ENCODE peak calls at places on chromosomes 2 and 18, in four cellular contexts. C is HepG2, E is H1, J is GM12878. P is an unnamed sample.

GRCh38 chr18:40452599-40452998 is 1502.4 kb upstream of the PIK3C3 start:
- DNase-seq in C (no peak), E (no peak), J (no peak), P (no peak)

GRCh38 chr2:134224005-134224404 is 29.9 kb upstream of the MGAT5 start:
- DNase-seq in C (no peak), E (no peak), J (no peak), P (no peak)

GRCh38 chr2:104788721-104789446 is 65.0 kb upstream of the POU3F3 start:
- DNase-seq in C (no peak), E (no peak), J (no peak), P (no peak)

GRCh38 chr2:31129835-31130561 is 8.2 kb downstream of the GALNT14 start:
- DNase-seq in C (no peak), E (no peak), J (no peak), P (no peak)

GRCh38 chr18:57434536-57435494 is at the start of gene ONECUT2:
- DNase-seq in C (peak), E (peak), J (no peak), P (peak)

GRCh38 chr2:227848586-227848985 is 22.8 kb upstream of the DAW1 start:
- DNase-seq in C (no peak), E (no peak), J (peak), P (no peak)

GRCh38 chr2:44663471-44664073 is 277.9 kb upstream of the SIX3 start:
- DNase-seq in C (no peak), E (no peak), J (no peak), P (no peak)

GRCh38 chr18:58438984-58439311 is 189.9 kb downstream of the ALPK2 start:
- DNase-seq in C (no peak), E (no peak), J (no peak), P (no peak)

GRCh38 chr2:232340171-232340935 is 38.2 kb upstream of the ALPP start:
- DNase-seq in C (no peak), E (no peak), J (no peak), P (no peak)

GRCh38 chr18:36412778-36413177 is 115.3 kb downstream of the FHOD3 start:
- DNase-seq in C (peak), E (no peak), J (no peak), P (no peak)

GRCh38 chr2:129712586-129712985 is 266.9 kb upstream of the RAB6C start:
- DNase-seq in C (no peak), E (no peak), J (no peak), P (no peak)

GRCh38 chr2:148914463-148914862 is 39.4 kb downstream of the KIF5C start:
- DNase-seq in C (no peak), E (no peak), J (no peak), P (no peak)

GRCh38 chr2:27255660-27256059 is 7.2 kb downstream of the SLC30A3 start:
- DNase-seq in C (no peak), E (no peak), J (no peak), P (no peak)

GRCh38 chr2:8682719-8683667 is 1.1 kb downstream of the ID2 start:
- DNase-seq in C (peak), E (no peak), J (no peak), P (no peak)

GRCh38 chr2:43215673-43216255 is 10.6 kb downstream of the ZFP36L2 start:
- DNase-seq in C (no peak), E (no peak), J (no peak), P (no peak)

GRCh38 chr2:43218221-43218549 is 8.2 kb downstream of the ZFP36L2 start:
- DNase-seq in C (no peak), E (no peak), J (no peak), P (no peak)

GRCh38 chr2:43218550-43219382 is 7.6 kb downstream of the ZFP36L2 start:
- DNase-seq in C (peak), E (no peak), J (no peak), P (no peak)

GRCh38 chr2:43216629-43217028 is 9.8 kb downstream of the ZFP36L2 start:
- DNase-seq in C (no peak), E (no peak), J (no peak), P (no peak)

GRCh38 chr2:43217228-43218220 is 8.9 kb downstream of the ZFP36L2 start:
- DNase-seq in C (no peak), E (peak), J (no peak), P (peak)
- H3K4me3 ChIP-seq in C (peak), E (peak), J (no peak), P (no peak)

GRCh38 chr2:204451766-204452165 is 93.5 kb upstream of the PARD3B start:
- DNase-seq in C (no peak), E (no peak), J (no peak), P (no peak)

GRCh38 chr2:204454672-204455380 is 90.4 kb upstream of the PARD3B start:
- DNase-seq in C (no peak), E (no peak), J (no peak), P (no peak)

GRCh38 chr2:204452464-204453023 is 92.7 kb upstream of the PARD3B start:
- DNase-seq in C (peak), E (no peak), J (no peak), P (peak)

DNA sequence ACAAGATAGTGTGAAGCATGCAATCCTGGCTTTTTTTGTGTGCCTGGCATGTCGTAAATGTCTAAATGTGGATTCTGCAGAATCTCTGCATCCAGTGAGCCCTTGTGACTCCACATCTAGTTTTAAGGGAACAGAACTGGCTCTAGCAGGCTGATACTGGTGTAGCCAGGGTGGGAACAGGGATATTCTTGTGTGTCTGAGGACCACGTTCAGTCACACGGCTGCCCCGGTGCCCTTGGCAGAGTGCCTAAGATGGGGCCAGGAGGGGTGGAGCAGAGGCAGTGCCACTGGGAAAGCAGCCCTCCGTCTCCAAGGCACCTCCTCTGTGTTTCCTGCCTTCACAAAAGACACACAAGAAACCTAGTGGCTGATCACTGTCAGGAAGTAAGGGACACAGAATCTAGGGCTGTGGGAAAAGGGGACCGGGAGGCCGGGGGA is 91.5 kb upstream of the PARD3B start:
- DNase-seq in C (no peak), E (peak), J (no peak), P (no peak)
- TF ChIP-seq SUZ12 in C (no peak), E (no peak), J (no peak), P (no peak)

DNA sequence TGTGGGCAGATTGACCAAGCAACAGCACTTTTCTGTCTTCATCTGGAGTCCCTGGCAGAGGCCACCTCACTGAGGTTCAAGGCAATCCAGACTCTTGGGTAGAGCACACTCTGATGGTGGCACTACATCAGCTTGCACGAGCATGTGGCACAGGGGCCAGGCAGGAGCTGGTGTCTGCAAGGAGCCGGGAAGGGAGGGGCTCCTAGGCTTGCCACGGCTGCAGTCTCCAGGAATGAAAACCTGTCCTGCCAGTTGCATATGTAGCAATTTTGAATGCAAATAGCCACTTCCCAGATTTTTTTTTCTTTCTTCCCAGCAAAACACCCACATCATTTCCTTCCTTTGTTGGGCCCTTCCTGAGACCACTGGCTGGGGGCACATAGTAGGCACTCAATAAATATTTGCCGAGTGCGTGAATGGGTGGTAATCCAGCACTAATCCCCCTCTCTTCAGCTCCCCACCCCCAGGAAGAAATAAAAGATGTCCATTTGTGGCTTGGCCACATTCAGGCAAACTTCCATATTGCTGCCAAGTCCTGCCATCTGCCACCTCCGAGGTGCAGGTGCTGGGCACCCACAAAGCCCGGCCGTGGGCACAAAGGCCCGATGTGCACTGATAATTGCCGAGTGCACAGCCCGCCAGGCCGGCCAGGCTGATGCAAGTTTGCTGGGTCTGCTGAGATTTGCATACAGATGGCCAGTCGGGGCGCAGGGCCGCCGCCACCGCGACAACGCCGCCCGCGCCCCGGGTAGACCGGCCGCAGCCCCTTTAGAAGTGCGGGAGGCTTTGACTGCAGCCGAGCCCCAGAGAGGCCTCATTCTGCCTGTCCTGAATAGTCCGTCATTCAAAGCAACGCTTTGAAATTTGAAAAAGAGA is 72.5 kb downstream of the MYCN start:
- DNase-seq in C (no peak), E (peak), J (no peak), P (no peak)
- H3K9ac ChIP-seq in C (no peak), E (no peak), J (no peak), P (peak)

DNA sequence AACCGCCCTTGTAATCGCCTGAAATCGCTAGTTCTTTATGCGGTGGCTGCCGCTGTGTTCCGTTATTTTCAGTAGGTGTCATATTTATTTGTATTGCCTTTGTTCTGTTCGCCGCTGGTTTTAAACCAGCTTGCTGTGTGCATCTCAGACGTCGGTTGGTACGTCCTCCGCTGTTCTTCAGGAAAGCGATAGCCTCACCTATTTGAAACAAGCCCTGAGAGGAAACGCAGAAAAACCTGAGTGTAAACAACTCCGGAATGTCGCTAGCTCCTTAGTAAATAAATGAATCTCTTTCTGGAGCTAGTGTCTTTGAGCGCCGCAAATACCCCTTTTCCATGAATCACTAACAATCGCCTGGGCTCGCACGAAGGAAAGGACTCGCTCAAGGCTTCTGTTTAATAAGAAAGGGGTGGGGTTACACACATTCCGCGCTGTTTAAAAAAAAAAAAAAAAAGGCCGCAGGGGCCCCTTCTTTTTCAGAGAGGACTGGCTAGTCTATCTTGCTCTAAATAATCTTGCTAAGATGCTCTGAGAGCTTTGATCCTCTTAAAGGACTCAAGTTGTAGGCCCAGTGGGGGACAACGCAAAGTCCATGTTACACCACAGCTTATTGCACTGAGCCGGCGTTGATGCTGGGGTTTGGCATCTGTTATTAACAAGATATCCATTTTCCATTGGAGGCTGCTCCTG is 3.0 kb downstream of the HOXD8 start:
- DNase-seq in C (no peak), E (peak), J (no peak), P (no peak)
- H3K4me3 ChIP-seq in C (no peak), E (no peak), J (peak), P (no peak)

GRCh38 chr2:152167070-152167469 is 8.5 kb downstream of the STAM2 start:
- DNase-seq in C (no peak), E (no peak), J (no peak), P (no peak)
- TF ChIP-seq SUZ12 in C (no peak), E (no peak), J (no peak), P (no peak)

GRCh38 chr2:215068399-215068798 is 70.0 kb downstream of the ABCA12 start:
- DNase-seq in C (no peak), E (no peak), J (no peak), P (no peak)

GRCh38 chr2:215066138-215066537 is 72.3 kb downstream of the ABCA12 start:
- DNase-seq in C (no peak), E (no peak), J (no peak), P (no peak)

DNA sequence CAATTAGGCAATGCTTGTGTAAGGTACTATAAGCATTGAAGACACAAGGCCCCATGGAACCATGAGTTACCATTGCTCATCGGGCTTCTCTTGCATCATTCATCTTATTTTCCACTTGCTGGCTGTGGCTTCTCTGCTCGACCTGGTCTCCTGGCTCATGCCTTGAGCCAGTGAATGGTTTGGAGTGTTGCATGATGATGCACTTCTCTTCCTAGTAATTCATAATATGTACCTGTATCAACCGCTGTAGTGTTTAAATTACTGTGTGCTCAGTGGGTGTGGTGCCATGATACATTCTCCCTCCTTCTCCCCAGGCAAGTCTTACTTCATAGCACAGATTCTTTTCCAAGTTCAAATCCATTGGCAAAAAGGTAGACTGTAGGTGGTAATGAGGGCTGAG is 66.8 kb downstream of the ABCA12 start:
- DNase-seq in C (no peak), E (no peak), J (no peak), P (no peak)
- H3K9ac ChIP-seq in C (no peak), E (no peak), J (no peak), P (no peak)

DNA sequence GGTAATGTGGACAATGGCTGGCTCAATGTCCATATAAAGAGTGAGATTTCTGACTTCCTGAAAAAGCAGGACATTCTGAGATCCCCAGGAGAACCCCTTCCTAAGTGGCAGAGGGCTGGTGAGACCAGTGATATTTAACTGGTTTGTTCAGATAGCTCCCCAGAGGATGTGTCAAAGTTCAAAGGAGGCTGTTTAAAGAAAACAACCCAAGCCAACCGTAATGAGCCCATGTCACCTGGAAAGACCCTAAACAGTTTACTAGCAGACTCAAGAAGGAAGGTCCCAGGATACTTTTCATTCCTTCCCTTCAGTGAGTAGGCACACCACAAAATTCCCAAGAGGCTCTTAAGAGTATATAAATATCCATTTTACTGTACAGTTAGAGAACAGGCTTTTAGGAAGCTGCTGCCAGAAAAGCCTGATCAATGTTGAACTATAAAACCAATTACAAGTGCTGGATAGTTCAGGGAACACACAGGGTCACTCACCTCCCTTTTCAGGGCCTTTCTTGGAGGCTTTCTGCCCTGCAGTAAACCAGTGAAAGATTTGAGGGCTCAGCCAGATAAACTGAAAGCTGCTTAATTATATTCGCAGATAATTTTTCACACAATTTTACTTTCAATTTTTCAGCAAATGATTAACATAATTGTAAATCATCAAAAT is 293.5 kb downstream of the ASXL3 start:
- DNase-seq in C (no peak), E (no peak), J (no peak), P (no peak)
- H3K4me3 ChIP-seq in C (no peak), E (no peak), J (no peak), P (no peak)

GRCh38 chr2:240280621-240281020 is 140.2 kb upstream of the OTOS start:
- DNase-seq in C (no peak), E (no peak), J (no peak), P (no peak)

GRCh38 chr2:240277073-240277806 is 136.8 kb upstream of the OTOS start:
- DNase-seq in C (no peak), E (no peak), J (no peak), P (no peak)

GRCh38 chr2:240277807-240278522 is 137.5 kb upstream of the OTOS start:
- DNase-seq in C (no peak), E (no peak), J (no peak), P (no peak)

GRCh38 chr2:240275386-240275785 is 134.9 kb upstream of the OTOS start:
- DNase-seq in C (no peak), E (no peak), J (no peak), P (no peak)

GRCh38 chr2:240278661-240279060 is 138.2 kb upstream of the OTOS start:
- DNase-seq in C (no peak), E (no peak), J (no peak), P (no peak)
- TF ChIP-seq SUZ12 in C (no peak), E (no peak), J (no peak), P (no peak)

GRCh38 chr2:24359129-24359528 is 1.2 kb downstream of the ITSN2 start:
- DNase-seq in C (no peak), E (no peak), J (no peak), P (no peak)

GRCh38 chr2:24360050-24360962 is at the start of gene ITSN2:
- DNase-seq in C (peak), E (peak), J (peak), P (peak)

GRCh38 chr2:24362253-24362652 is 1.9 kb upstream of the ITSN2 start:
- DNase-seq in C (no peak), E (no peak), J (no peak), P (no peak)

GRCh38 chr2:24359701-24360049 is 661 bp downstream of the ITSN2 start:
- DNase-seq in C (no peak), E (no peak), J (no peak), P (no peak)

GRCh38 chr2:24360963-24361330 is 611 bp upstream of the ITSN2 start:
- DNase-seq in C (no peak), E (no peak), J (no peak), P (no peak)
- H3K9ac ChIP-seq in C (peak), E (no peak), J (peak), P (peak)